ENCODE peak calls at places on chromosomes 11 and 22, in ten cellular contexts. K is cardiac muscle cell; F is right lobe of liver; P is Peyer's patch; X is CD8-positive, alpha-beta T cell; O is A549; E is MM.1S; B is fibroblast of lung; Z is neural progenitor cell; W is CD4-positive, CD25-positive, alpha-beta regulatory T cell. V is an unnamed sample.

GRCh38 chr22:50477923-50478322 is 3.1 kb upstream of the SBF1 start:
- DNase-seq in F (no peak), E (no peak), K (no peak), X (no peak), Z (no peak), P (no peak), W (no peak), B (no peak), O (no peak), V (no peak)

GRCh38 chr22:30025187-30025586 is 55.1 kb upstream of the HORMAD2 start:
- DNase-seq in K (no peak), X (no peak), Z (no peak), B (no peak), W (no peak), F (no peak), P (no peak), O (no peak), E (no peak), V (no peak)

GRCh38 chr11:34641981-34642380 is 21.1 kb downstream of the EHF start:
- DNase-seq in Z (no peak), O (no peak), K (no peak), B (no peak), E (no peak), P (no peak), W (no peak), F (no peak), X (no peak), V (no peak)

GRCh38 chr11:78646564-78647185 is 72.0 kb upstream of the NARS2 start:
- DNase-seq in P (peak; percentile 81), K (peak; percentile 53), E (peak; percentile 77), B (peak; percentile 49), O (peak; percentile 54), W (peak; percentile 63), F (peak; percentile 61), Z (peak; percentile 75), X (no peak), V (peak; percentile 88)

GRCh38 chr11:1229471-1230120 is 6.7 kb downstream of the MUC5B start:
- DNase-seq in W (no peak), Z (no peak), K (no peak), P (no peak), F (peak; percentile 38), B (no peak), E (no peak), O (no peak), X (no peak), V (peak; percentile 31)

GRCh38 chr11:132941024-132941646 is 591.2 kb downstream of the OPCML start:
- DNase-seq in B (peak; percentile 62), Z (peak; percentile 45), O (no peak), K (peak; percentile 52), P (peak; percentile 52), E (no peak), W (peak; percentile 1), F (no peak), X (no peak), V (no peak)

GRCh38 chr11:72239296-72239848 is 4.6 kb downstream of the PHOX2A start:
- DNase-seq in P (no peak), E (no peak), O (no peak), K (peak; percentile 69), F (peak; percentile 59), Z (peak; percentile 73), W (no peak), B (peak; percentile 47), X (no peak), V (peak; percentile 82)

GRCh38 chr11:75878968-75879367 is 64.0 kb downstream of the UVRAG start:
- DNase-seq in X (no peak), O (no peak), B (no peak), Z (no peak), F (no peak), W (no peak), K (no peak), E (no peak), P (no peak), V (no peak)

GRCh38 chr22:47595122-47595521 is 832.7 kb downstream of the TBC1D22A start:
- DNase-seq in B (no peak), W (no peak), P (no peak), K (no peak), E (no peak), O (no peak), Z (no peak), X (no peak), F (no peak), V (no peak)

GRCh38 chr22:47598864-47599263 is 836.4 kb downstream of the TBC1D22A start:
- DNase-seq in Z (no peak), W (no peak), O (no peak), B (no peak), K (no peak), X (no peak), P (no peak), E (no peak), F (no peak), V (no peak)

GRCh38 chr22:47597041-47597440 is 834.6 kb downstream of the TBC1D22A start:
- DNase-seq in F (no peak), X (no peak), E (no peak), P (no peak), K (no peak), Z (no peak), O (no peak), W (no peak), B (no peak), V (peak; percentile 34)

GRCh38 chr22:47593911-47594311 is 831.5 kb downstream of the TBC1D22A start:
- DNase-seq in B (no peak), X (no peak), W (no peak), P (no peak), K (no peak), E (no peak), F (no peak), O (no peak), Z (no peak), V (no peak)

DNA sequence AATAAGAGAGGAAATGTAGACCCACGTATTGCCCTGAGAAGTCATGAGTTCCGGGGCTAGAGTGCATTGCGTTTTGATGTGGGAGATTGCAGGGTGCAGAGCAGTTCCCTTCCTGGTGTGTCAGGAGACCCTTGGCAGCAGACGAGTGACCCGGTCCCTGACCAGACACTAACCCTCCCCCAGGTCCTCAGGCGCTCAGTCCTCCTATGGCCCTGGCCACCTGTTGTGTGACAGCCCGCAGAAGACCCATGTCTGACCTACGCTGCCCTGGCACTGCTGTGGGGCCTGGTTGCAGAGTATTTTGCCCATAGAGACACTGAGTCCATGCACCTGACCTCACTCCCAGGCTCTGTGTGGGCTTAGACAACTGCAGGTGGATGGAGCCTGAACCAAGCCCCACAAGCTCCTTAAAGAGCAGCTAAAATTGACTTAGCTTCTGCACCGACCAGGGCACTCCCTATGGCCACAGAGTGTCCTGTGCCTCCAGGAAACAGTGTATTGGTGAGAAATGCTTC is 833.8 kb downstream of the TBC1D22A start:
- DNase-seq in E (no peak), K (no peak), B (no peak), P (no peak), O (no peak), Z (no peak), W (no peak), F (no peak), X (no peak), V (no peak)
- H3K9me3 ChIP-seq in E (no peaks in the 10 kb centered on the region), K (no peaks in the 10 kb centered on the region), B (no peaks in the 10 kb centered on the region), P (no peaks in the 10 kb centered on the region), O (no peaks in the 10 kb centered on the region), Z (peaks cover 4% of the 10 kb centered on the region), W (no peaks in the 10 kb centered on the region), F (no peaks in the 10 kb centered on the region), X (no peaks in the 10 kb centered on the region), V (no peaks in the 10 kb centered on the region)

GRCh38 chr22:46104170-46104880 is 46.0 kb upstream of the PPARA start:
- DNase-seq in E (no peak), B (no peak), W (no peak), K (no peak), F (peak; percentile 74), O (no peak), X (no peak), P (no peak), Z (no peak), V (no peak)

GRCh38 chr22:46104881-46105493 is 45.3 kb upstream of the PPARA start:
- DNase-seq in K (no peak), X (no peak), E (no peak), F (no peak), Z (no peak), W (no peak), B (no peak), P (no peak), O (no peak), V (no peak)

GRCh38 chr22:46106279-46107022 is 43.9 kb upstream of the PPARA start:
- DNase-seq in E (no peak), Z (no peak), F (peak; percentile 69), B (no peak), P (no peak), K (no peak), W (no peak), X (no peak), O (no peak), V (no peak)

GRCh38 chr22:46107089-46107664 is 43.1 kb upstream of the PPARA start:
- DNase-seq in Z (no peak), B (no peak), K (no peak), P (no peak), F (peak; percentile 85), E (no peak), O (no peak), W (no peak), X (no peak), V (no peak)

DNA sequence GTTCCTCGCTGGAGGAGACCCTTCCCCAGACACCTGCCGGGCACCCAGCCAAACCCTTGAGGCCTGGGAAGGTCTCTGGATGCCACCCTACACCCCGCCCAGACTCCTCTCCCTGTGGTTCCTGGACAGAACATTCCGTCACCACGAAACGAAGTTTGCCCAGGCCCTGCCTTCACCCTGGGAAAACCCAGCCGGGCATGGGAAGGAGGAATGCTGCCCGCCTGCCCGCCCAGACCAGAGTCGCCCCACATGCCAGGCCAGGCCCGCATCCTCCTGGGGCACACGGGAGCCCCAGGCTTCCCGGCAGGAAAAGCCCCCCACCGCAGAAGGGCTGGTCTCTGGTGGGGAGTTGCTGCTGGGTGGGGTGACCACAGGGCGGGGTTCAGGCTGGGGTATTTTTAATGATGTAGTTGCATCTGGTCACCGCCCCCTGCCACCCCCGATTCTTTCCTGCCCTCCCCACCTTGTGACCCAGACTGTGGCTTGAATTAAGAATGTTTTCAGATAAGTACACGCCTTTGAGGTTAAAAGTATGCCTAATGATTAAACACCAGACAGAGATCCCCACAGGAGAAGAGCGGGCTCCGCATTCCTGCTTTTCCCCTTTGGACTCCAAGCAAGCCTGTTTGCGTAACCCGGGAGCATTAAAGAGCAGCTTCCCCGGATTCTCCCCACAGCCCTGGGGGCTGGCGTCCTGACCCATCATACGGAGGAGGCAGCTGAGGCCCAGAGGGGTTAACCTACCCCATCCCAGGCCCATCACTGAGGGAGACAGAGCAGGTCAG is 44.6 kb upstream of the PPARA start:
- DNase-seq in X (no peak), E (no peak), P (peak; percentile 85), B (peak; percentile 65), O (peak; percentile 62), K (peak; percentile 89), F (peak; percentile 69), Z (no peak), W (no peak), V (peak; percentile 87)
- H3K4me1 ChIP-seq in X (no peaks in the 10 kb centered on the region), E (no peaks in the 10 kb centered on the region), P (peaks cover 23% of the 10 kb centered on the region), B (peaks cover 67% of the 10 kb centered on the region), O (peaks cover 100% of the 10 kb centered on the region), K (no peaks in the 10 kb centered on the region), F (no peaks in the 10 kb centered on the region), Z (peaks cover 4% of the 10 kb centered on the region), W (no peaks in the 10 kb centered on the region), V (peaks cover 76% of the 10 kb centered on the region)

GRCh38 chr11:58763120-58763490 is 31.4 kb upstream of the GLYAT start:
- DNase-seq in P (no peak), O (no peak), B (no peak), E (no peak), K (no peak), X (no peak), F (no peak), Z (no peak), W (no peak), V (no peak)

GRCh38 chr11:58769308-58769707 is 37.6 kb upstream of the GLYAT start:
- DNase-seq in O (no peak), B (no peak), W (no peak), F (no peak), Z (no peak), X (no peak), K (no peak), P (no peak), E (no peak), V (no peak)

GRCh38 chr11:58762284-58763119 is 30.8 kb upstream of the GLYAT start:
- DNase-seq in B (no peak), X (no peak), Z (no peak), W (no peak), P (peak; percentile 47), O (no peak), K (no peak), E (no peak), F (peak; percentile 86), V (peak; percentile 82)

GRCh38 chr11:58768137-58768536 is 36.4 kb upstream of the GLYAT start:
- DNase-seq in W (no peak), E (no peak), F (peak; percentile 50), P (no peak), K (no peak), B (no peak), X (no peak), O (no peak), Z (no peak), V (no peak)

DNA sequence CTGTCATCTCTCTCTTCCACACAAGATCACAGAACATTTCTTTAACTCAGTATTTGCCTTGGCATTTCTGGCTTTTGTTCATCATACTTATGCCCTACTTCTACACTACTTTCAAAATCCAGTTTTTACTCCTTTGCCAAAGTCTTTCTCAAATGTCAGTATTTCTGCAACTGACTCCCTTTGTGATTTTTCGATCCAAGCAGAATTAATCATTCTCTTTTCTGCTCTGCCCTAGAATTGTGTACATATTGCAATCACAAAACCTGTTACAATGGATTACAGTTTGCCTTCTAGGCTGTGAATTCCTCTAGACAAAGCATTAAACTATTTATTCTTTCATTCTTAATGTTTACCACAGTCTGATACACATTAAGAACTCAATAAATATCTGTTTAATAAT is 33.3 kb upstream of the GLYAT start:
- DNase-seq in O (no peak), K (no peak), E (no peak), X (no peak), F (no peak), P (no peak), B (no peak), Z (no peak), W (no peak), V (no peak)
- H3K9me3 ChIP-seq in O (no peaks in the 10 kb centered on the region), K (peaks cover 3% of the 10 kb centered on the region), E (no peaks in the 10 kb centered on the region), X (no peaks in the 10 kb centered on the region), F (no peaks in the 10 kb centered on the region), P (no peaks in the 10 kb centered on the region), B (no peaks in the 10 kb centered on the region), Z (peaks cover 12% of the 10 kb centered on the region), W (no peaks in the 10 kb centered on the region), V (peaks cover 15% of the 10 kb centered on the region)

GRCh38 chr11:131584694-131585592 is 214.5 kb downstream of the NTM start:
- DNase-seq in O (no peak), F (no peak), E (no peak), X (no peak), P (no peak), B (peak; percentile 28), K (peak; percentile 13), Z (peak; percentile 64), W (no peak), V (no peak)

GRCh38 chr11:131580466-131580865 is 210.1 kb downstream of the NTM start:
- DNase-seq in P (no peak), F (no peak), X (no peak), O (no peak), Z (no peak), K (no peak), W (no peak), B (no peak), E (no peak), V (no peak)

GRCh38 chr11:131581006-131581405 is 210.6 kb downstream of the NTM start:
- DNase-seq in K (peak; percentile 21), E (no peak), W (no peak), B (no peak), X (no peak), O (no peak), Z (no peak), F (no peak), P (no peak), V (no peak)

GRCh38 chr11:131582021-131582531 is 211.7 kb downstream of the NTM start:
- DNase-seq in X (no peak), Z (no peak), O (no peak), E (no peak), F (no peak), P (no peak), B (no peak), W (no peak), K (no peak), V (no peak)

GRCh38 chr11:131583823-131584222 is 213.4 kb downstream of the NTM start:
- DNase-seq in Z (no peak), E (no peak), O (no peak), B (no peak), P (no peak), W (no peak), X (no peak), K (no peak), F (no peak), V (no peak)
- H3K4me1 ChIP-seq in Z (peaks cover 11% of the 10 kb centered on the region), E (no peaks in the 10 kb centered on the region), O (no peaks in the 10 kb centered on the region), B (no peaks in the 10 kb centered on the region), P (no peaks in the 10 kb centered on the region), W (no peaks in the 10 kb centered on the region), X (no peaks in the 10 kb centered on the region), K (no peaks in the 10 kb centered on the region), F (no peaks in the 10 kb centered on the region), V (no peaks in the 10 kb centered on the region)

V was measured in Caco-2.